ENCODE peak calls at places on chromosomes 7 and 10, in seven cellular contexts. S is iPS DF 6.9; W is Calu3; P is NCI-H2081; E is endodermal cell; A is neural crest cell; L is stimulated activated CD4-positive, alpha-beta T cell treated with anti-CD3 and anti-CD28 coated beads, Interleukin-1b, Interleukin-23, amount 100 ng/mL, for 48 hours. U is an unnamed sample.

GRCh38 chr10:18449631-18450030 is 201.8 kb downstream of the NSUN6 start:
- DNase-seq in P (no peak), A (no peak), S (no peak), W (no peak), L (no peak), E (no peak), U (no peak)

GRCh38 chr10:30502266-30503058 is 68.5 kb downstream of the MAP3K8 start:
- DNase-seq in L (peak; percentile 13), P (no peak), W (no peak), A (no peak), E (no peak), S (no peak), U (no peak)

GRCh38 chr10:77836299-77836820 is 90.2 kb downstream of the DLG5 start:
- DNase-seq in W (no peak), E (no peak), A (peak; percentile 23), P (no peak), S (no peak), L (peak; percentile 70), U (no peak)

GRCh38 chr7:155921804-155922506 is 109.7 kb upstream of the SHH start:
- DNase-seq in A (no peak), S (no peak), E (peak; percentile 68), W (peak; percentile 92), P (no peak), L (no peak), U (peak; percentile 75)

GRCh38 chr10:102660891-102661613 is 16.8 kb downstream of the TRIM8 start:
- DNase-seq in P (no peak), A (peak; percentile 48), W (no peak), L (peak; percentile 69), S (no peak), E (no peak), U (no peak)

GRCh38 chr10:48520594-48520993 is 84.3 kb downstream of the ARHGAP22 start:
- DNase-seq in E (no peak), L (no peak), S (no peak), A (no peak), P (no peak), W (no peak), U (peak; percentile 73)

GRCh38 chr10:129972145-129972965 is 8.3 kb upstream of the EBF3 start:
- DNase-seq in E (peak; percentile 80), L (no peak), S (no peak), P (no peak), W (no peak), A (no peak), U (no peak)

GRCh38 chr7:110607050-110607862 is 483.7 kb upstream of the LRRN3 start:
- DNase-seq in A (no peak), P (no peak), L (no peak), E (no peak), S (no peak), W (no peak), U (no peak)

GRCh38 chr10:51250278-51250914 is 176.1 kb downstream of the PRKG1 start:
- DNase-seq in P (no peak), E (no peak), S (no peak), L (no peak), W (no peak), A (no peak), U (no peak)

GRCh38 chr10:94439275-94439861 is 37.0 kb downstream of the TBC1D12 start:
- DNase-seq in P (no peak), W (peak; percentile 12), L (no peak), A (no peak), S (no peak), E (peak; percentile 56), U (no peak)

GRCh38 chr10:16510843-16511242 is 10.8 kb downstream of the C1QL3 start:
- DNase-seq in E (no peak), P (no peak), A (no peak), W (no peak), S (no peak), L (no peak), U (no peak)

GRCh38 chr7:54792383-54792782 is 33.4 kb upstream of the SEC61G start:
- DNase-seq in P (no peak), L (no peak), W (no peak), A (no peak), S (no peak), E (no peak), U (no peak)

GRCh38 chr7:15000157-15000556 is 97.6 kb upstream of the DGKB start:
- DNase-seq in L (no peak), E (no peak), P (no peak), S (no peak), A (no peak), W (no peak), U (no peak)

GRCh38 chr7:107318523-107319160 is 149.8 kb downstream of the HBP1 start:
- DNase-seq in W (no peak), P (no peak), S (no peak), L (no peak), E (no peak), A (no peak), U (no peak)

GRCh38 chr7:1085266-1085665 is 2.6 kb upstream of the GPER1 start:
- DNase-seq in W (no peak), E (no peak), P (no peak), L (no peak), A (no peak), S (no peak), U (no peak)

GRCh38 chr10:133207627-133208026 is 22.4 kb upstream of the UTF1 start:
- DNase-seq in L (no peak), P (no peak), W (no peak), A (no peak), E (no peak), S (no peak), U (no peak)